ENCODE peak calls at places on chromosomes 16 and 17, in four cellular contexts. N is ACHN; D is stimulated activated naive B cell treated with anti-CD40 and anti-IgM and Interleukin-4, amounts not matched to agents 10 μg/mL and 1 μg/mL and 100 μg/mL, for 72 hours; Q is EL. Y is an unnamed sample.

GRCh38 chr16:84423416-84423837 is 55.1 kb downstream of the ATP2C2 start:
- DNase-seq in N (peak), Q (peak), D (no peak), Y (peak)

GRCh38 chr17:83097831-83098230 is 18.4 kb downstream of the METRNL start:
- DNase-seq in N (no peak), Q (no peak), D (no peak), Y (no peak)

GRCh38 chr17:28177351-28177750 is 134.9 kb downstream of the NLK start:
- DNase-seq in D (no peak), N (no peak), Q (peak), Y (no peak)

GRCh38 chr17:73342057-73342522 is 30.3 kb upstream of the CDC42EP4 start:
- DNase-seq in D (no peak), Q (peak), N (peak), Y (no peak)

GRCh38 chr17:22310717-22311686 is 618.7 kb downstream of the KCNJ18 start:
- DNase-seq in Q (no peak), D (no peak), N (no peak), Y (no peak)

GRCh38 chr16:87241135-87241771 is 75.9 kb downstream of the C16orf95 start:
- DNase-seq in Q (no peak), N (no peak), D (no peak), Y (no peak)

GRCh38 chr16:50501251-50501650 is 46.9 kb upstream of the NKD1 start:
- DNase-seq in Q (no peak), N (no peak), D (no peak), Y (no peak)

GRCh38 chr17:39062846-39063680 is 88.4 kb downstream of the PLXDC1 start:
- DNase-seq in Q (peak), N (no peak), D (no peak), Y (no peak)